ENCODE peak calls at places on chromosomes 13 and 19, in seven cellular contexts. L is amygdala, E is NCI-H146, T is NCI-H1105, R is NCI-H1436, M is foreskin fibroblast, Q is GOT3. A is an unnamed sample.

GRCh38 chr13:39688699-39689405 is 33.4 kb downstream of the COG6 start:
- DNase-seq in L (no peak), E (no peak), T (no peak), R (no peak), M (no peak), Q (no peak), A (no peak)

GRCh38 chr19:2488942-2489731 is 13.2 kb downstream of the GADD45B start:
- DNase-seq in L (no peak), E (peak; percentile 9), T (peak; percentile 69), R (no peak), M (no peak), Q (no peak), A (no peak)

GRCh38 chr19:40294560-40294959 is 9.4 kb upstream of the AKT2 start:
- DNase-seq in L (peak; percentile 33), E (no peak), T (no peak), R (no peak), M (no peak), Q (no peak), A (no peak)

GRCh38 chr19:41225238-41226052 is 6.4 kb downstream of the AXL start:
- DNase-seq in L (peak; percentile 44), E (no peak), T (no peak), R (no peak), M (peak; percentile 100), Q (peak; percentile 80), A (peak; percentile 60)

GRCh38 chr13:52969373-52969772 is 59.2 kb upstream of the OLFM4 start:
- DNase-seq in L (no peak), E (no peak), T (no peak), R (no peak), M (no peak), Q (no peak), A (no peak)

GRCh38 chr13:94140027-94140426 is 339.5 kb downstream of the DCT start:
- DNase-seq in L (no peak), E (no peak), T (no peak), R (no peak), M (no peak), Q (no peak), A (no peak)

GRCh38 chr19:15829277-15829770 is 13.9 kb upstream of the OR10H1 start:
- DNase-seq in L (no peak), E (no peak), T (no peak), R (no peak), M (no peak), Q (no peak), A (no peak)

GRCh38 chr19:1789282-1790020 is 22.6 kb downstream of the ATP8B3 start:
- DNase-seq in L (no peak), E (peak; percentile 7), T (no peak), R (no peak), M (no peak), Q (no peak), A (no peak)

GRCh38 chr19:17292301-17293074 is 10.7 kb downstream of the ABHD8 start:
- DNase-seq in L (no peak), E (peak; percentile 92), T (no peak), R (no peak), M (peak; percentile 90), Q (peak; percentile 42), A (peak; percentile 95)

GRCh38 chr19:3369337-3370213 is 3.2 kb downstream of the NFIC start:
- DNase-seq in L (no peak), E (no peak), T (no peak), R (no peak), M (peak; percentile 50), Q (no peak), A (peak; percentile 36)

GRCh38 chr19:8585894-8586750 is 8.9 kb upstream of the MYO1F start:
- DNase-seq in L (no peak), E (no peak), T (peak; percentile 20), R (peak; percentile 49), M (no peak), Q (no peak), A (peak; percentile 93)

A was measured in H9.